ENCODE peak calls at places on chromosomes 1 and 21, in eight cellular contexts. U is adrenal gland, B is AG08395, F is iPS-NIHi11, Z is glutamatergic neuron, C is NCI-H2171, I is COR-L47, A is B cell. R is an unnamed sample.
A peak's percentile ranks its signal among the peaks of the same experiment; 100 is the strongest.

GRCh38 chr1:214224605-214225354 is 56.2 kb upstream of the SMYD2 start:
- DNase-seq in U (no peak), B (peak; percentile 40), F (peak; percentile 21), Z (peak; percentile 18), C (no peak), I (no peak), A (no peak), R (peak; percentile 10)

GRCh38 chr1:175597969-175598765 is 145.2 kb downstream of the TNR start:
- DNase-seq in U (no peak), B (no peak), F (no peak), Z (no peak), C (no peak), I (no peak), A (no peak), R (no peak)

GRCh38 chr1:153261793-153262371 is 2.4 kb downstream of the LORICRIN start:
- DNase-seq in U (no peak), B (no peak), F (no peak), Z (no peak), C (no peak), I (no peak), A (no peak), R (no peak)

GRCh38 chr1:58204284-58204683 is 342.2 kb downstream of the OMA1 start:
- DNase-seq in U (no peak), B (peak; percentile 9), F (peak; percentile 37), Z (no peak), C (no peak), I (no peak), A (no peak), R (peak; percentile 1)

GRCh38 chr1:229024528-229025119 is 246.3 kb upstream of the RAB4A start:
- DNase-seq in U (peak; percentile 88), B (peak; percentile 96), F (no peak), Z (no peak), C (no peak), I (no peak), A (no peak), R (no peak)

GRCh38 chr1:56056438-56057312 is 522.7 kb downstream of the PLPP3 start:
- DNase-seq in U (no peak), B (peak; percentile 54), F (no peak), Z (no peak), C (no peak), I (no peak), A (no peak), R (no peak)

GRCh38 chr1:29709711-29710169 is 473.4 kb downstream of the PTPRU start:
- DNase-seq in U (no peak), B (peak; percentile 45), F (no peak), Z (no peak), C (peak; percentile 52), I (peak; percentile 33), A (no peak), R (peak; percentile 87)

GRCh38 chr1:94335950-94336349 is 82.2 kb upstream of the ABCD3 start:
- DNase-seq in U (peak; percentile 84), B (peak; percentile 65), F (peak; percentile 60), Z (peak; percentile 51), C (peak; percentile 40), I (peak; percentile 67), A (no peak), R (peak; percentile 87)

GRCh38 chr1:182595641-182596240 is 6.7 kb upstream of the RNASEL start:
- DNase-seq in U (peak; percentile 90), B (peak; percentile 64), F (peak; percentile 79), Z (peak; percentile 82), C (no peak), I (peak; percentile 19), A (peak; percentile 66), R (peak; percentile 82)

GRCh38 chr1:51818487-51818886 is 60.0 kb downstream of the NRDC start:
- DNase-seq in U (no peak), B (no peak), F (no peak), Z (no peak), C (no peak), I (no peak), A (no peak), R (no peak)

GRCh38 chr1:16073490-16074104 is at the start of gene FAM131C:
- DNase-seq in U (no peak), B (peak; percentile 76), F (peak; percentile 93), Z (peak; percentile 67), C (peak; percentile 28), I (peak; percentile 30), A (no peak), R (peak; percentile 55)

GRCh38 chr1:1033731-1034437 is 14.0 kb downstream of the AGRN start:
- DNase-seq in U (no peak), B (no peak), F (no peak), Z (peak; percentile 84), C (no peak), I (no peak), A (no peak), R (peak; percentile 67)

GRCh38 chr1:224736619-224737352 is 120.7 kb downstream of the CNIH3 start:
- DNase-seq in U (no peak), B (peak; percentile 80), F (peak; percentile 45), Z (no peak), C (no peak), I (no peak), A (no peak), R (no peak)

GRCh38 chr21:25171438-25171837 is 435.8 kb downstream of the MRPL39 start:
- DNase-seq in U (no peak), B (peak; percentile 32), F (no peak), Z (no peak), C (no peak), I (no peak), A (no peak), R (no peak)

GRCh38 chr1:63322248-63322943 is at the start of gene FOXD3:
- DNase-seq in U (peak; percentile 64), B (peak; percentile 31), F (peak; percentile 64), Z (peak; percentile 79), C (peak; percentile 43), I (peak; percentile 61), A (no peak), R (peak; percentile 56)

GRCh38 chr21:29206445-29206844 is 76.0 kb downstream of the MAP3K7CL start:
- DNase-seq in U (no peak), B (no peak), F (no peak), Z (no peak), C (no peak), I (no peak), A (no peak), R (no peak)

GRCh38 chr1:230253150-230253549 is 173.0 kb downstream of the PGBD5 start:
- DNase-seq in U (no peak), B (no peak), F (no peak), Z (no peak), C (no peak), I (no peak), A (no peak), R (no peak)

GRCh38 chr1:167322483-167322882 is 101.8 kb downstream of the POU2F1 start:
- DNase-seq in U (no peak), B (no peak), F (no peak), Z (no peak), C (no peak), I (no peak), A (no peak), R (no peak)

GRCh38 chr1:221740941-221741363 is 937 bp downstream of the DUSP10 start:
- DNase-seq in U (peak; percentile 33), B (no peak), F (no peak), Z (no peak), C (no peak), I (no peak), A (no peak), R (no peak)

GRCh38 chr1:14128096-14128495 is 428.1 kb downstream of the PRDM2 start:
- DNase-seq in U (no peak), B (no peak), F (no peak), Z (no peak), C (no peak), I (no peak), A (no peak), R (peak; percentile 3)

GRCh38 chr1:156262461-156263287 is 14.8 kb upstream of the PAQR6 start:
- DNase-seq in U (peak; percentile 73), B (peak; percentile 92), F (no peak), Z (no peak), C (no peak), I (no peak), A (no peak), R (no peak)

GRCh38 chr1:230681599-230681998 is 32.3 kb downstream of the AGT start:
- DNase-seq in U (peak; percentile 69), B (peak; percentile 62), F (peak; percentile 45), Z (no peak), C (peak; percentile 91), I (peak; percentile 65), A (no peak), R (peak; percentile 92)

GRCh38 chr21:15063081-15063820 is 1.5 kb downstream of the NRIP1 start:
- DNase-seq in U (no peak), B (no peak), F (no peak), Z (no peak), C (no peak), I (no peak), A (no peak), R (peak; percentile 78)

GRCh38 chr1:6914646-6915178 is 129.5 kb downstream of the CAMTA1 start:
- DNase-seq in U (no peak), B (no peak), F (no peak), Z (no peak), C (no peak), I (no peak), A (no peak), R (no peak)

GRCh38 chr1:179021873-179022272 is 3.8 kb upstream of the FAM20B start:
- DNase-seq in U (peak; percentile 73), B (no peak), F (no peak), Z (no peak), C (no peak), I (peak; percentile 79), A (no peak), R (peak; percentile 85)

GRCh38 chr1:167578935-167579521 is 25.5 kb upstream of the CREG1 start:
- DNase-seq in U (no peak), B (no peak), F (no peak), Z (no peak), C (no peak), I (no peak), A (no peak), R (no peak)

GRCh38 chr1:57748696-57749095 is 324.8 kb upstream of the DAB1 start:
- DNase-seq in U (no peak), B (no peak), F (no peak), Z (no peak), C (no peak), I (no peak), A (no peak), R (peak; percentile 0)

GRCh38 chr21:45378258-45378966 is 26.6 kb upstream of the COL18A1 start:
- DNase-seq in U (no peak), B (peak; percentile 71), F (peak; percentile 71), Z (peak; percentile 2), C (no peak), I (no peak), A (no peak), R (no peak)

GRCh38 chr1:197862671-197863070 is 39.8 kb upstream of the C1orf53 start:
- DNase-seq in U (no peak), B (no peak), F (no peak), Z (no peak), C (no peak), I (no peak), A (no peak), R (peak; percentile 33)

GRCh38 chr1:52603680-52604501 is 1.7 kb downstream of the GPX7 start:
- DNase-seq in U (no peak), B (no peak), F (no peak), Z (no peak), C (no peak), I (no peak), A (no peak), R (peak; percentile 12)

GRCh38 chr1:12405325-12406217 is 175.7 kb downstream of the VPS13D start:
- DNase-seq in U (peak; percentile 38), B (peak; percentile 21), F (no peak), Z (no peak), C (no peak), I (no peak), A (no peak), R (no peak)

GRCh38 chr1:221396526-221396925 is 345.4 kb downstream of the DUSP10 start:
- DNase-seq in U (no peak), B (no peak), F (no peak), Z (no peak), C (no peak), I (no peak), A (no peak), R (no peak)

GRCh38 chr1:37306461-37306860 is 167.9 kb upstream of the ZC3H12A start:
- DNase-seq in U (no peak), B (no peak), F (no peak), Z (no peak), C (no peak), I (peak; percentile 7), A (no peak), R (peak; percentile 26)

GRCh38 chr1:5067251-5067650 is 412.8 kb downstream of the AJAP1 start:
- DNase-seq in U (no peak), B (no peak), F (peak; percentile 14), Z (no peak), C (no peak), I (no peak), A (no peak), R (peak; percentile 26)

R was measured in NCI-H69.